ENCODE peak calls at places on chromosomes 4 and X, in eight cellular contexts. I, L, Z, U, H, R, X and B are unnamed samples.

GRCh38 chr4:142607976-142608375 is 238.1 kb downstream of the INPP4B start:
- DNase-seq in L (no peak), X (no peak), Z (no peak), R (no peak), U (no peak), H (no peak), I (no peak), B (no peak)

GRCh38 chrX:130994671-130995070 is 63.5 kb upstream of the ARHGAP36 start:
- DNase-seq in L (peak; percentile 4), I (no peak), H (no peak), U (no peak), X (no peak), R (peak; percentile 12), Z (peak; percentile 32), B (peak; percentile 49)

GRCh38 chrX:78375894-78376293 is 48.5 kb upstream of the CYSLTR1 start:
- DNase-seq in R (no peak), H (no peak), I (no peak), Z (no peak), L (no peak), U (no peak), X (no peak), B (no peak)

GRCh38 chr4:168541608-168541953 is 44.7 kb downstream of the PALLD start:
- DNase-seq in H (no peak), X (no peak), Z (no peak), L (no peak), R (no peak), I (no peak), U (no peak), B (no peak)

GRCh38 chrX:133495464-133496391 is 80.4 kb upstream of the GPC4 start:
- DNase-seq in Z (no peak), L (no peak), X (no peak), R (peak; percentile 63), I (peak; percentile 77), U (no peak), H (no peak), B (no peak)

GRCh38 chr4:101813604-101814003 is 23.1 kb downstream of the BANK1 start:
- DNase-seq in H (peak; percentile 77), Z (no peak), I (no peak), R (no peak), X (no peak), U (no peak), L (peak; percentile 20), B (no peak)

GRCh38 chr4:15234585-15235126 is 193.2 kb upstream of the C1QTNF7 start:
- DNase-seq in Z (no peak), I (peak; percentile 88), U (peak; percentile 38), H (no peak), R (peak; percentile 87), X (no peak), L (no peak), B (no peak)

GRCh38 chr4:13618212-13618806 is 9.2 kb downstream of the BOD1L1 start:
- DNase-seq in U (no peak), R (no peak), L (no peak), H (no peak), I (no peak), X (no peak), Z (no peak), B (no peak)

GRCh38 chr4:185142911-185143595 is at the start of gene SLC25A4:
- DNase-seq in Z (peak; percentile 94), H (peak; percentile 93), R (peak; percentile 95), I (peak; percentile 32), X (peak; percentile 50), U (peak; percentile 89), L (peak; percentile 96), B (peak; percentile 91)

GRCh38 chrX:46015653-46016052 is 529.6 kb downstream of the ZNF674 start:
- DNase-seq in L (no peak), Z (no peak), I (no peak), H (no peak), X (no peak), U (no peak), R (no peak), B (no peak)

GRCh38 chrX:153766871-153767673 is 3.0 kb downstream of the PLXNB3 start:
- DNase-seq in U (no peak), X (peak; percentile 7), R (no peak), I (no peak), Z (no peak), L (no peak), H (no peak), B (no peak)

GRCh38 chr4:173319696-173320095 is 14.5 kb downstream of the HMGB2 start:
- DNase-seq in Z (no peak), X (no peak), R (no peak), H (no peak), I (no peak), U (no peak), L (no peak), B (no peak)

GRCh38 chrX:78614264-78614663 is 44.9 kb downstream of the RTL3 start:
- DNase-seq in X (no peak), H (no peak), U (no peak), L (no peak), Z (no peak), I (no peak), R (no peak), B (no peak)

GRCh38 chr4:168574581-168575295 is 77.9 kb downstream of the PALLD start:
- DNase-seq in I (no peak), X (no peak), Z (no peak), H (no peak), L (no peak), U (no peak), R (no peak), B (no peak)

GRCh38 chr4:22238742-22239141 is 277.1 kb downstream of the ADGRA3 start:
- DNase-seq in H (no peak), I (no peak), U (no peak), Z (no peak), X (no peak), L (no peak), R (no peak), B (no peak)

GRCh38 chr4:136713140-136713539 is 819.2 kb downstream of the PCDH18 start:
- DNase-seq in X (no peak), U (peak; percentile 12), L (peak; percentile 5), H (no peak), R (peak; percentile 6), I (no peak), Z (no peak), B (no peak)

GRCh38 chr4:25818293-25819240 is 44.2 kb downstream of the SEL1L3 start:
- DNase-seq in Z (no peak), H (no peak), R (no peak), L (no peak), U (no peak), X (no peak), I (no peak), B (no peak)

GRCh38 chr4:176380352-176381157 is 60.8 kb downstream of the SPCS3 start:
- DNase-seq in I (no peak), R (no peak), L (no peak), U (no peak), H (no peak), Z (no peak), X (no peak), B (no peak)

GRCh38 chr4:127604949-127605709 is 27.6 kb upstream of the INTU start:
- DNase-seq in R (peak; percentile 34), Z (no peak), X (no peak), I (peak; percentile 8), H (no peak), U (no peak), L (peak; percentile 31), B (no peak)

GRCh38 chrX:102892103-102892502 is 45.0 kb upstream of the RAB40AL start:
- DNase-seq in Z (no peak), U (no peak), X (no peak), L (no peak), I (no peak), R (no peak), H (no peak), B (no peak)

GRCh38 chr4:95290702-95291101 is 258.1 kb downstream of the UNC5C start:
- DNase-seq in R (no peak), H (no peak), Z (no peak), X (no peak), I (no peak), L (no peak), U (no peak), B (peak; percentile 4)

GRCh38 chrX:129791336-129791735 is 11.6 kb downstream of the SASH3 start:
- DNase-seq in Z (no peak), U (no peak), L (no peak), H (no peak), I (no peak), R (no peak), X (no peak), B (no peak)

GRCh38 chr4:54658321-54659093 is 750 bp downstream of the KIT start:
- DNase-seq in H (peak; percentile 13), Z (peak; percentile 28), X (no peak), L (peak; percentile 43), U (no peak), I (no peak), R (peak; percentile 72), B (peak; percentile 53)

GRCh38 chrX:15384304-15384703 is at the start of gene VEGFD:
- DNase-seq in I (peak; percentile 60), R (peak; percentile 14), U (no peak), H (no peak), X (no peak), L (no peak), Z (no peak), B (no peak)

GRCh38 chr4:104344342-104344980 is 150.2 kb downstream of the CXXC4 start:
- DNase-seq in X (no peak), H (no peak), R (no peak), I (no peak), U (no peak), L (no peak), Z (no peak), B (no peak)

GRCh38 chrX:103613362-103613761 is 5.6 kb downstream of the TCEAL3 start:
- DNase-seq in H (no peak), Z (no peak), X (no peak), U (no peak), R (no peak), I (no peak), L (no peak), B (no peak)

GRCh38 chr4:6278801-6279197 is 9.1 kb downstream of the WFS1 start:
- DNase-seq in L (peak; percentile 72), X (no peak), H (no peak), I (no peak), U (no peak), R (no peak), Z (peak; percentile 16), B (peak; percentile 21)

GRCh38 chr4:7358100-7358735 is 76.5 kb downstream of the PSAPL1 start:
- DNase-seq in R (peak; percentile 89), I (peak; percentile 52), Z (no peak), H (no peak), L (no peak), X (no peak), U (peak; percentile 89), B (no peak)

GRCh38 chrX:32532282-32532681 is 679.1 kb downstream of the DMD start:
- DNase-seq in R (no peak), X (no peak), L (no peak), Z (no peak), U (no peak), I (no peak), H (no peak), B (no peak)